ENCODE peak calls at places on chromosomes 5 and 9, in eight cellular contexts. One of them, this sample, is unnamed.

GRCh38 chr5:57094753-57095683 is 78.8 kb upstream of the GPBP1 start:
- DNase-seq in kidney: no peak
- DNase-seq in Peyer's patch: peak
- DNase-seq in fibroblast of pulmonary artery: peak
- DNase-seq in neural crest cell: no peak
- DNase-seq in foreskin fibroblast: no peak
- DNase-seq in activated CD8-positive, alpha-beta T cell treated with anti-CD3 and anti-CD28 coated beads for 36 hours: peak
- DNase-seq in tibial artery: no peak
- DNase-seq in this sample: no peak

GRCh38 chr5:149641000-149641576 is 59.8 kb downstream of the ARHGEF37 start:
- DNase-seq in kidney: peak
- DNase-seq in Peyer's patch: peak
- DNase-seq in fibroblast of pulmonary artery: peak
- DNase-seq in neural crest cell: no peak
- DNase-seq in foreskin fibroblast: no peak
- DNase-seq in activated CD8-positive, alpha-beta T cell treated with anti-CD3 and anti-CD28 coated beads for 36 hours: no peak
- DNase-seq in tibial artery: peak
- DNase-seq in this sample: no peak

GRCh38 chr9:121331992-121332685 is 37.9 kb downstream of the STOM start:
- DNase-seq in kidney: peak
- DNase-seq in Peyer's patch: no peak
- DNase-seq in fibroblast of pulmonary artery: peak
- DNase-seq in neural crest cell: no peak
- DNase-seq in foreskin fibroblast: peak
- DNase-seq in activated CD8-positive, alpha-beta T cell treated with anti-CD3 and anti-CD28 coated beads for 36 hours: no peak
- DNase-seq in tibial artery: no peak
- DNase-seq in this sample: no peak

GRCh38 chr5:177473461-177473991 is at the start of gene DBN1:
- DNase-seq in kidney: no peak
- DNase-seq in Peyer's patch: no peak
- DNase-seq in fibroblast of pulmonary artery: peak
- DNase-seq in neural crest cell: no peak
- DNase-seq in foreskin fibroblast: no peak
- DNase-seq in activated CD8-positive, alpha-beta T cell treated with anti-CD3 and anti-CD28 coated beads for 36 hours: peak
- DNase-seq in tibial artery: peak
- DNase-seq in this sample: no peak

GRCh38 chr5:126002222-126002897 is 420.8 kb upstream of the GRAMD2B start:
- DNase-seq in kidney: peak
- DNase-seq in Peyer's patch: no peak
- DNase-seq in fibroblast of pulmonary artery: peak
- DNase-seq in neural crest cell: no peak
- DNase-seq in foreskin fibroblast: peak
- DNase-seq in activated CD8-positive, alpha-beta T cell treated with anti-CD3 and anti-CD28 coated beads for 36 hours: no peak
- DNase-seq in tibial artery: peak
- DNase-seq in this sample: peak

GRCh38 chr5:27876071-27876470 is 837.7 kb upstream of the CDH9 start:
- DNase-seq in kidney: no peak
- DNase-seq in Peyer's patch: no peak
- DNase-seq in fibroblast of pulmonary artery: no peak
- DNase-seq in neural crest cell: no peak
- DNase-seq in foreskin fibroblast: no peak
- DNase-seq in activated CD8-positive, alpha-beta T cell treated with anti-CD3 and anti-CD28 coated beads for 36 hours: no peak
- DNase-seq in tibial artery: no peak
- DNase-seq in this sample: no peak

GRCh38 chr9:129491486-129491855 is 129.4 kb downstream of the C9orf50 start:
- DNase-seq in kidney: peak
- DNase-seq in Peyer's patch: no peak
- DNase-seq in fibroblast of pulmonary artery: peak
- DNase-seq in neural crest cell: no peak
- DNase-seq in foreskin fibroblast: no peak
- DNase-seq in activated CD8-positive, alpha-beta T cell treated with anti-CD3 and anti-CD28 coated beads for 36 hours: no peak
- DNase-seq in tibial artery: no peak
- DNase-seq in this sample: no peak

GRCh38 chr9:70590264-70590646 is 175.8 kb upstream of the KLF9 start:
- DNase-seq in kidney: no peak
- DNase-seq in Peyer's patch: no peak
- DNase-seq in fibroblast of pulmonary artery: peak
- DNase-seq in neural crest cell: no peak
- DNase-seq in foreskin fibroblast: peak
- DNase-seq in activated CD8-positive, alpha-beta T cell treated with anti-CD3 and anti-CD28 coated beads for 36 hours: no peak
- DNase-seq in tibial artery: no peak
- DNase-seq in this sample: no peak

GRCh38 chr5:146188358-146188757 is 5.9 kb upstream of the LARS1 start:
- DNase-seq in kidney: no peak
- DNase-seq in Peyer's patch: no peak
- DNase-seq in fibroblast of pulmonary artery: no peak
- DNase-seq in neural crest cell: no peak
- DNase-seq in foreskin fibroblast: peak
- DNase-seq in activated CD8-positive, alpha-beta T cell treated with anti-CD3 and anti-CD28 coated beads for 36 hours: no peak
- DNase-seq in tibial artery: no peak
- DNase-seq in this sample: no peak

GRCh38 chr5:138653502-138653901 is 78.3 kb upstream of the HSPA9 start:
- DNase-seq in kidney: peak
- DNase-seq in Peyer's patch: no peak
- DNase-seq in fibroblast of pulmonary artery: peak
- DNase-seq in neural crest cell: no peak
- DNase-seq in foreskin fibroblast: peak
- DNase-seq in activated CD8-positive, alpha-beta T cell treated with anti-CD3 and anti-CD28 coated beads for 36 hours: peak
- DNase-seq in tibial artery: no peak
- DNase-seq in this sample: no peak

DNA sequence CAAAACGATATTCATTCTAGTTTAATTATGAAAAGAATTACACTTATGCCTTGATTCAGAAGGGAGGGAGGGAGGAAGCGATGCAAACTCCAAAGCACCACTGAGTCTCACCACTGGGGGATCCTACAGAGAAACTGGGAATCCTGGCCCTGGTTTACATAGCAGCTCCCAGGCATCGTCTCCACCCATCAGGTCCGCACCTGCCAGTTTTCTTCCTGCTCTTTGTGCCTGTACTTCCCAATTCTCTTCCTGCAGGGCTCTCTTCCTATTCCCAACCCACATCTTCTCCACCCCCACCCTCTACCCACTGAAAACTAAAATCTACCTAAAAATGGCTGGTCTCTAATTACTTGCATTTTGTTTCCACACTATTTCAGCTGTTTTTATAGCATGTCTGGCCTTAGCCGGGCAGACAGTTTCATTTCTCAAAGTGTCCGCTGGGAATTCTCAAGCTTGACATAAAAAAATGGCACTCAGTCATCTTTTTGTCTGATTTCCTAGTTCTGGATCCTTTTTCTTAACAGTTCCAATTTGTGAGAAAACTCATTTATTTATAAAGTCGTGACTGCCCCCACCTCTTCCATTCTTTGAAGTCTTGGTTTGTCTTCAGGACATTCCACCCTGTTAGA is 1.6 kb upstream of the TNIP1 start:
- DNase-seq in kidney: no peak
- DNase-seq in Peyer's patch: peak
- DNase-seq in fibroblast of pulmonary artery: no peak
- DNase-seq in neural crest cell: no peak
- DNase-seq in foreskin fibroblast: no peak
- DNase-seq in activated CD8-positive, alpha-beta T cell treated with anti-CD3 and anti-CD28 coated beads for 36 hours: no peak
- DNase-seq in tibial artery: no peak
- DNase-seq in this sample: no peak
- TF ChIP-seq CTCF in kidney: no peak
- TF ChIP-seq CTCF in Peyer's patch: peak
- TF ChIP-seq CTCF in fibroblast of pulmonary artery: peak
- TF ChIP-seq CTCF in neural crest cell: peak
- TF ChIP-seq CTCF in foreskin fibroblast: no peak
- TF ChIP-seq CTCF in activated CD8-positive, alpha-beta T cell treated with anti-CD3 and anti-CD28 coated beads for 36 hours: no peak
- TF ChIP-seq CTCF in tibial artery: peak
- TF ChIP-seq CTCF in this sample: no peak

DNA sequence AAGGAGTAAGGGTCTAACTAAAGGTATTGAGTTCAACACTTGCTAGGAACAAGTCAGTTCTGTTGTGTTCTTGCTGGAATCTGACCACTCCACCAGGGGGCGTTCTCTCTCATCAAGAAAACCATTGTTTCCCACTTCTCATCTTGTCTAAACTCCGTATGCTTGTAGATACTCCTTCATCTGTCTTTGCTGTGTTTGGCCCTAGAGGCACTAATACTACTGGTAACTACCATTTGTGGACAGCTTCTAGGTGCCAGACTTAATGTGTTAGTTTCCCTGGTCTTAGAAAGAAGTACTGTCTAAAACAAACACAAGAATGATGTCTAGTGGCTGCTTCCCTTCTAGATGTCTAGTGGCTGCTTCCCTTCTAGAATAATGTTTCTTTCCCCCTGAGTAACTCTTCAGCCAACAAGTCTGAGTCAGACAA is 18.7 kb upstream of the PTPDC1 start:
- DNase-seq in kidney: no peak
- DNase-seq in Peyer's patch: no peak
- DNase-seq in fibroblast of pulmonary artery: peak
- DNase-seq in neural crest cell: peak
- DNase-seq in foreskin fibroblast: peak
- DNase-seq in activated CD8-positive, alpha-beta T cell treated with anti-CD3 and anti-CD28 coated beads for 36 hours: peak
- DNase-seq in tibial artery: peak
- DNase-seq in this sample: peak
- TF ChIP-seq CTCF in kidney: peak
- TF ChIP-seq CTCF in Peyer's patch: peak
- TF ChIP-seq CTCF in fibroblast of pulmonary artery: peak
- TF ChIP-seq CTCF in neural crest cell: peak
- TF ChIP-seq CTCF in foreskin fibroblast: peak
- TF ChIP-seq CTCF in activated CD8-positive, alpha-beta T cell treated with anti-CD3 and anti-CD28 coated beads for 36 hours: peak
- TF ChIP-seq CTCF in tibial artery: peak
- TF ChIP-seq CTCF in this sample: peak

GRCh38 chr9:88991066-88992030 is at the start of gene S1PR3:
- DNase-seq in kidney: peak
- DNase-seq in Peyer's patch: no peak
- DNase-seq in fibroblast of pulmonary artery: no peak
- DNase-seq in neural crest cell: peak
- DNase-seq in foreskin fibroblast: peak
- DNase-seq in activated CD8-positive, alpha-beta T cell treated with anti-CD3 and anti-CD28 coated beads for 36 hours: peak
- DNase-seq in tibial artery: peak
- DNase-seq in this sample: peak

GRCh38 chr9:88988796-88989641 is 2.2 kb upstream of the S1PR3 start:
- DNase-seq in kidney: no peak
- DNase-seq in Peyer's patch: no peak
- DNase-seq in fibroblast of pulmonary artery: peak
- DNase-seq in neural crest cell: no peak
- DNase-seq in foreskin fibroblast: peak
- DNase-seq in activated CD8-positive, alpha-beta T cell treated with anti-CD3 and anti-CD28 coated beads for 36 hours: peak
- DNase-seq in tibial artery: peak
- DNase-seq in this sample: no peak

GRCh38 chr9:88992556-88992955 is 1.3 kb downstream of the S1PR3 start:
- DNase-seq in kidney: no peak
- DNase-seq in Peyer's patch: no peak
- DNase-seq in fibroblast of pulmonary artery: no peak
- DNase-seq in neural crest cell: no peak
- DNase-seq in foreskin fibroblast: no peak
- DNase-seq in activated CD8-positive, alpha-beta T cell treated with anti-CD3 and anti-CD28 coated beads for 36 hours: no peak
- DNase-seq in tibial artery: peak
- DNase-seq in this sample: no peak

GRCh38 chr9:88989961-88990570 is 1.2 kb upstream of the S1PR3 start:
- DNase-seq in kidney: no peak
- DNase-seq in Peyer's patch: no peak
- DNase-seq in fibroblast of pulmonary artery: no peak
- DNase-seq in neural crest cell: no peak
- DNase-seq in foreskin fibroblast: no peak
- DNase-seq in activated CD8-positive, alpha-beta T cell treated with anti-CD3 and anti-CD28 coated beads for 36 hours: no peak
- DNase-seq in tibial artery: peak
- DNase-seq in this sample: no peak

GRCh38 chr9:88990721-88991065 is 575 bp upstream of the S1PR3 start:
- DNase-seq in kidney: no peak
- DNase-seq in Peyer's patch: no peak
- DNase-seq in fibroblast of pulmonary artery: no peak
- DNase-seq in neural crest cell: no peak
- DNase-seq in foreskin fibroblast: no peak
- DNase-seq in activated CD8-positive, alpha-beta T cell treated with anti-CD3 and anti-CD28 coated beads for 36 hours: no peak
- DNase-seq in tibial artery: no peak
- DNase-seq in this sample: no peak
- TF ChIP-seq CTCF in kidney: no peak
- TF ChIP-seq CTCF in Peyer's patch: no peak
- TF ChIP-seq CTCF in fibroblast of pulmonary artery: no peak
- TF ChIP-seq CTCF in neural crest cell: no peak
- TF ChIP-seq CTCF in foreskin fibroblast: no peak
- TF ChIP-seq CTCF in activated CD8-positive, alpha-beta T cell treated with anti-CD3 and anti-CD28 coated beads for 36 hours: no peak
- TF ChIP-seq CTCF in tibial artery: no peak
- TF ChIP-seq CTCF in this sample: no peak

GRCh38 chr5:86463339-86463738 is 154.4 kb upstream of the COX7C start:
- DNase-seq in kidney: no peak
- DNase-seq in Peyer's patch: no peak
- DNase-seq in fibroblast of pulmonary artery: no peak
- DNase-seq in neural crest cell: no peak
- DNase-seq in foreskin fibroblast: no peak
- DNase-seq in activated CD8-positive, alpha-beta T cell treated with anti-CD3 and anti-CD28 coated beads for 36 hours: no peak
- DNase-seq in tibial artery: no peak
- DNase-seq in this sample: no peak
- TF ChIP-seq CTCF in kidney: no peak
- TF ChIP-seq CTCF in Peyer's patch: no peak
- TF ChIP-seq CTCF in fibroblast of pulmonary artery: no peak
- TF ChIP-seq CTCF in neural crest cell: no peak
- TF ChIP-seq CTCF in foreskin fibroblast: no peak
- TF ChIP-seq CTCF in activated CD8-positive, alpha-beta T cell treated with anti-CD3 and anti-CD28 coated beads for 36 hours: no peak
- TF ChIP-seq CTCF in tibial artery: no peak
- TF ChIP-seq CTCF in this sample: no peak

GRCh38 chr5:111820072-111820471 is 63.1 kb upstream of the NREP start:
- DNase-seq in kidney: no peak
- DNase-seq in Peyer's patch: no peak
- DNase-seq in fibroblast of pulmonary artery: no peak
- DNase-seq in neural crest cell: no peak
- DNase-seq in foreskin fibroblast: no peak
- DNase-seq in activated CD8-positive, alpha-beta T cell treated with anti-CD3 and anti-CD28 coated beads for 36 hours: peak
- DNase-seq in tibial artery: no peak
- DNase-seq in this sample: no peak
- TF ChIP-seq CTCF in kidney: no peak
- TF ChIP-seq CTCF in Peyer's patch: no peak
- TF ChIP-seq CTCF in fibroblast of pulmonary artery: no peak
- TF ChIP-seq CTCF in neural crest cell: no peak
- TF ChIP-seq CTCF in foreskin fibroblast: no peak
- TF ChIP-seq CTCF in activated CD8-positive, alpha-beta T cell treated with anti-CD3 and anti-CD28 coated beads for 36 hours: no peak
- TF ChIP-seq CTCF in tibial artery: no peak
- TF ChIP-seq CTCF in this sample: no peak

GRCh38 chr5:95960802-95961616 is 642 bp downstream of the ELL2 start:
- DNase-seq in kidney: peak
- DNase-seq in Peyer's patch: peak
- DNase-seq in fibroblast of pulmonary artery: peak
- DNase-seq in neural crest cell: peak
- DNase-seq in foreskin fibroblast: peak
- DNase-seq in activated CD8-positive, alpha-beta T cell treated with anti-CD3 and anti-CD28 coated beads for 36 hours: peak
- DNase-seq in tibial artery: peak
- DNase-seq in this sample: peak
- TF ChIP-seq CTCF in kidney: peak
- TF ChIP-seq CTCF in Peyer's patch: peak
- TF ChIP-seq CTCF in fibroblast of pulmonary artery: peak
- TF ChIP-seq CTCF in neural crest cell: peak
- TF ChIP-seq CTCF in foreskin fibroblast: peak
- TF ChIP-seq CTCF in activated CD8-positive, alpha-beta T cell treated with anti-CD3 and anti-CD28 coated beads for 36 hours: peak
- TF ChIP-seq CTCF in tibial artery: peak
- TF ChIP-seq CTCF in this sample: peak

GRCh38 chr9:103323699-103324098 is 328.6 kb downstream of the CYLC2 start:
- DNase-seq in kidney: no peak
- DNase-seq in Peyer's patch: no peak
- DNase-seq in fibroblast of pulmonary artery: no peak
- DNase-seq in neural crest cell: no peak
- DNase-seq in foreskin fibroblast: no peak
- DNase-seq in activated CD8-positive, alpha-beta T cell treated with anti-CD3 and anti-CD28 coated beads for 36 hours: no peak
- DNase-seq in tibial artery: no peak
- DNase-seq in this sample: no peak

GRCh38 chr9:103319979-103320378 is 324.8 kb downstream of the CYLC2 start:
- DNase-seq in kidney: no peak
- DNase-seq in Peyer's patch: no peak
- DNase-seq in fibroblast of pulmonary artery: no peak
- DNase-seq in neural crest cell: no peak
- DNase-seq in foreskin fibroblast: no peak
- DNase-seq in activated CD8-positive, alpha-beta T cell treated with anti-CD3 and anti-CD28 coated beads for 36 hours: no peak
- DNase-seq in tibial artery: no peak
- DNase-seq in this sample: no peak
- TF ChIP-seq CTCF in kidney: no peak
- TF ChIP-seq CTCF in Peyer's patch: no peak
- TF ChIP-seq CTCF in fibroblast of pulmonary artery: no peak
- TF ChIP-seq CTCF in neural crest cell: peak
- TF ChIP-seq CTCF in foreskin fibroblast: no peak
- TF ChIP-seq CTCF in activated CD8-positive, alpha-beta T cell treated with anti-CD3 and anti-CD28 coated beads for 36 hours: no peak
- TF ChIP-seq CTCF in tibial artery: no peak
- TF ChIP-seq CTCF in this sample: no peak